ENCODE peak calls at places on chromosomes 1 and 21, in five cellular contexts. Y, V, U, C and W are unnamed samples.

GRCh38 chr1:12053752-12054548 is 9.2 kb upstream of the TNFRSF8 start:
- DNase-seq in Y (no peak), V (no peak), C (no peak), U (peak; percentile 68), W (no peak)

GRCh38 chr21:35811115-35811806 is 249.1 kb downstream of the SETD4 start:
- DNase-seq in U (no peak), Y (no peak), C (no peak), V (no peak), W (no peak)

GRCh38 chr1:204971700-204972336 is 71.2 kb upstream of the CNTN2 start:
- DNase-seq in V (peak; percentile 60), C (no peak), U (no peak), Y (no peak), W (peak; percentile 61)

GRCh38 chr21:44875341-44875740 is 1.9 kb upstream of the PTTG1IP start:
- DNase-seq in V (peak; percentile 51), C (no peak), U (no peak), Y (no peak), W (no peak)

GRCh38 chr1:43521078-43521477 is 9.6 kb upstream of the PTPRF start:
- DNase-seq in Y (no peak), V (no peak), U (no peak), C (no peak), W (no peak)

GRCh38 chr1:115475901-115476300 is 137.9 kb upstream of the NGF start:
- DNase-seq in V (no peak), Y (no peak), U (no peak), C (no peak), W (no peak)

GRCh38 chr1:150563340-150564038 is 14.3 kb downstream of the ADAMTSL4 start:
- DNase-seq in V (peak; percentile 18), Y (no peak), U (peak; percentile 83), C (no peak), W (no peak)

GRCh38 chr1:112114540-112114939 is 125.1 kb upstream of the KCND3 start:
- DNase-seq in C (no peak), Y (peak; percentile 43), U (no peak), V (peak; percentile 9), W (no peak)

GRCh38 chr21:27108228-27108627 is 141.3 kb upstream of the ADAMTS5 start:
- DNase-seq in C (no peak), Y (no peak), U (no peak), V (no peak), W (no peak)

GRCh38 chr1:28835237-28835650 is 23.3 kb downstream of the OPRD1 start:
- DNase-seq in V (no peak), C (no peak), Y (no peak), U (no peak), W (no peak)

GRCh38 chr1:233707153-233707905 is 93.4 kb downstream of the KCNK1 start:
- DNase-seq in C (no peak), Y (no peak), V (peak; percentile 89), U (no peak), W (peak; percentile 69)

GRCh38 chr1:15094056-15094455 is 59.5 kb upstream of the TMEM51 start:
- DNase-seq in Y (no peak), U (no peak), V (no peak), C (no peak), W (no peak)

GRCh38 chr1:115164484-115164883 is 75.2 kb upstream of the TSPAN2 start:
- DNase-seq in U (no peak), Y (no peak), C (no peak), V (no peak), W (no peak)

GRCh38 chr1:40877681-40878080 is 15.5 kb upstream of the CITED4 start:
- DNase-seq in U (no peak), C (no peak), V (peak; percentile 41), Y (no peak), W (peak; percentile 77)

GRCh38 chr1:51422367-51423097 is 92.2 kb upstream of the TTC39A start:
- DNase-seq in C (no peak), U (no peak), V (no peak), Y (no peak), W (no peak)

GRCh38 chr1:910311-910880 is 13.3 kb upstream of the SAMD11 start:
- DNase-seq in Y (no peak), C (no peak), U (no peak), V (no peak), W (no peak)

GRCh38 chr1:184254849-184255248 is 132.0 kb upstream of the C1orf21 start:
- DNase-seq in U (no peak), Y (no peak), V (no peak), C (no peak), W (no peak)

GRCh38 chr1:85134583-85135455 is 66.0 kb downstream of the SYDE2 start:
- DNase-seq in Y (no peak), C (peak; percentile 20), U (no peak), V (no peak), W (no peak)

GRCh38 chr1:236920270-236920894 is 83.9 kb downstream of the MT1HL1 start:
- DNase-seq in V (no peak), U (no peak), C (peak; percentile 50), Y (no peak), W (no peak)

GRCh38 chr1:207823880-207824566 is 72.2 kb downstream of the CD46 start:
- DNase-seq in C (peak; percentile 86), U (peak; percentile 85), Y (peak; percentile 54), V (peak; percentile 51), W (peak; percentile 92)

GRCh38 chr1:38474738-38475623 is 384.6 kb downstream of the RRAGC start:
- DNase-seq in U (peak; percentile 97), V (no peak), C (no peak), Y (no peak), W (no peak)

GRCh38 chr21:28213221-28213620 is 779.5 kb downstream of the LTN1 start:
- DNase-seq in C (no peak), U (no peak), V (no peak), Y (no peak), W (no peak)

GRCh38 chr1:1156140-1157032 is 17.3 kb upstream of the TTLL10 start:
- DNase-seq in Y (no peak), U (no peak), C (no peak), V (peak; percentile 62), W (no peak)

GRCh38 chr1:69898403-69898947 is 306.9 kb downstream of the LRRC40 start:
- DNase-seq in C (no peak), U (no peak), V (no peak), Y (no peak), W (no peak)

GRCh38 chr1:36284061-36284460 is 22.1 kb upstream of the SH3D21 start:
- DNase-seq in Y (no peak), V (no peak), C (no peak), U (no peak), W (no peak)

GRCh38 chr1:30538226-30538625 is 185.2 kb downstream of the MATN1 start:
- DNase-seq in U (no peak), Y (no peak), C (no peak), V (no peak), W (no peak)

GRCh38 chr1:112674986-112675727 is 698 bp downstream of the MOV10 start:
- DNase-seq in C (peak; percentile 14), V (peak; percentile 70), U (no peak), Y (peak; percentile 83), W (no peak)

GRCh38 chr1:110341146-110341871 is 2.1 kb downstream of the RBM15 start:
- DNase-seq in C (no peak), V (peak; percentile 83), U (no peak), Y (no peak), W (no peak)

GRCh38 chr1:155834296-155834926 is 22.6 kb downstream of the GON4L start:
- DNase-seq in Y (no peak), C (no peak), V (peak; percentile 94), U (no peak), W (no peak)

GRCh38 chr1:110465038-110465813 is 14.3 kb downstream of the PROK1 start:
- DNase-seq in Y (no peak), V (no peak), C (no peak), U (no peak), W (no peak)

DNA sequence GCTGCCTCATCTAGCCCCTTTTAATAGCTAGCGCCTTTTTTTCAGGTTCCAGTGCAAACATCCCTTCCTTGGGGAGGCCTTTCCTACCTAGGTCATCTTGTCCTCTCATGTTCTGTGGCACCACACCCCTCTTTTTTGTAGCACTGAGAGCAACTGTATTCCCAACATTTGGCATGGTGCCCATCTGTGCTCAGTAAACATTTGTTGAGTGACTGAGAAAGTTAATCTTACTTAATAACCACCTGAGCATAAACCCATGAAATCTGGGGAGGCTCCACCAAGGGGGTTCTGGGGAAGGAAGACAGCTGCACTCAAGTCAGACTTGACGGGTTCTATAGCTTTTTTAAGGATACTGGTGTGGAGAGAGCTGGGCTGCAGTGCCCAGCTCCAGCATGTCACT is 90.0 kb downstream of the NOS1AP start:
- DNase-seq in Y (no peak), U (no peak), V (no peak), C (peak; percentile 54), W (no peak)
- TF ChIP-seq KDM1A in Y (no peak), U (no peak), V (no peak), C (no peak), W (no peak)

GRCh38 chr1:160672789-160673695 is 26.2 kb upstream of the SLAMF1 start:
- DNase-seq in Y (no peak), U (no peak), C (no peak), V (no peak), W (no peak)
- TF ChIP-seq KDM1A in Y (no peak), U (no peak), C (no peak), V (no peak), W (no peak)

DNA sequence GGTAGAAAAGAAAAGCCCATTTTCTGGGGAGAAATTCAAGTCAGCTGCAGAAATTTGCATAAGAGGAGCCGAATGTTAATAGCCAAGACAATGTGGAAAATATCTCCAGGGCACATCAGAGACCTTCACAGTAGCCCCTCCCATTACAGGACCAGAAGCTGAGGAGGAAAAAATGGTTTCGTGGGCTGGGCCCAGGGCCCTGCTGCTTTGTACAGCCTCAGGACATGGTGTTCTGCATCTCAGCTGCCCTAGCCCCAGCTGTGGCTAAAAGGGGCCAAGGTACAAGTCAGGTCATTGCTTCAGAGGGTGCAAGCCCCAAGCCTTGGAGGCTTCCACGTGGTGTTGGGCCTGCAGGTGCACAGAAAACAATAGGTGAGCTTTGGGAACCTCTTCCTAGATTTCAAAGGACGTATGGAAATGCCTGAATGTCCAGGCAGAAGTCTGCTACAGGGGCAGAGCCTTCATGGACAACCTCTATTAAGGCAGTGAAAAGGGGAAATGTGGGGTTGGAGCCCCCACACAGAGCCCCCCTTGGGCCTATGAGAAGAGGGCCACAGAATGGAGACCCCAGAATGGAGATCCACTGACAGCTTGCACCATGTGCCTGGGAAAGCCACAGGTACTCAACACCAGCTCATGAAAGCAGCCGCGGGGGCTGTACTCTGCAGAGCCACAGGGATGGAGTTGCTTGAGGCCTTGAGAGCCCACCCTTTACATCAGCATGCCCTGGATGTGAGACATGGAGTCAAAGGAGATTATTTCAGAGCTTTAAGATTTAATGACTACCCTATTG is 108.5 kb downstream of the DMRTB1 start:
- DNase-seq in Y (no peak), U (no peak), C (no peak), V (no peak), W (no peak)
- TF ChIP-seq KDM1A in Y (no peak), U (no peak), C (no peak), V (no peak), W (no peak)

DNA sequence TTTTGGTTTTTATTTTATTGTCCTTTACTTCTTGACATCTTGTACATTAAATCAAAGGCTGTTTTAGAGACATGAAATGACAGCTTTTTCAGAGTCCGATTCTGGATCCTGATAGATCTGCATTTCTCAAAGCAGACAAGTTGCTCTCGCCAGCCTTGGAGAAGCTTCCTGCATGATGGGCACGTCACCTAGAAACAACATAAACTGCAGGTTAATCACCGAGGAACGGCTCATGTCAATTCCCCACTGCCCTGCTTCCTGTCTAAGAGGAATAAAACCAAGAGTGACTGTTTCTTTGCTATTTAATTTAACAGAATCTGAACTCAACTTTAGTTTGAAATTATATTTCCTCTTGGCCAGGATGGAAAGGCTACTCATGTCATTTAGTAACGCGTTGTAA is 77.0 kb downstream of the RWDD3 start:
- DNase-seq in C (no peak), U (no peak), V (no peak), Y (no peak), W (no peak)
- TF ChIP-seq KDM1A in C (no peak), U (no peak), V (no peak), Y (no peak), W (no peak)

GRCh38 chr1:76066390-76066789 is 8.2 kb upstream of the ST6GALNAC3 start:
- DNase-seq in V (no peak), Y (no peak), U (no peak), C (no peak), W (no peak)
- TF ChIP-seq KDM1A in V (no peak), Y (no peak), U (no peak), C (no peak), W (no peak)